ENCODE peak calls at places on chromosomes 7 and 10, in eight cellular contexts. K is activated T-helper 1 cell treated with Interleukin-2 at 50 U/mL for 16 hours; D is RCC 7860; Z is WERI-Rb-1; R is activated T-cell treated with anti-CD3 and anti-CD28 coated beads, Interleukin-2, amount 50 U/mL, for 72 hours; H is EL; T is NCI-H1694 treated with DMSO at 0.1 percent for 48 hours; I is memory B cell. F is an unnamed sample.

GRCh38 chr7:22633286-22633953 is 93.6 kb upstream of the IL6 start:
- DNase-seq in D (no peak), K (no peak), R (no peak), T (no peak), H (no peak), I (no peak), Z (no peak), F (no peak)

GRCh38 chr10:101379663-101380352 is 25.8 kb downstream of the BTRC start:
- DNase-seq in K (no peak), R (no peak), T (no peak), H (no peak), Z (no peak), D (no peak), I (no peak), F (no peak)

GRCh38 chr10:62373995-62374861 is at the start of gene ZNF365:
- DNase-seq in T (no peak), D (peak), I (no peak), H (peak), R (peak), K (peak), Z (peak), F (no peak)

GRCh38 chr7:74226633-74227032 is 16.8 kb downstream of the LAT2 start:
- DNase-seq in H (no peak), T (no peak), D (no peak), K (no peak), Z (no peak), I (no peak), R (no peak), F (peak)

GRCh38 chr10:49138361-49138891 is 4.6 kb upstream of the FAM170B start:
- DNase-seq in D (no peak), Z (no peak), R (no peak), T (no peak), I (no peak), K (no peak), H (peak), F (no peak)

GRCh38 chr7:19111474-19112143 is 5.8 kb downstream of the TWIST1 start:
- DNase-seq in K (no peak), I (no peak), R (no peak), D (no peak), Z (no peak), T (no peak), H (peak), F (no peak)

GRCh38 chr10:103542764-103543616 is 49.5 kb downstream of the NEURL1 start:
- DNase-seq in Z (peak), T (peak), I (no peak), D (peak), R (peak), K (no peak), H (peak), F (no peak)

GRCh38 chr10:124590216-124591122 is 128.8 kb downstream of the LHPP start:
- DNase-seq in R (no peak), K (no peak), Z (no peak), D (no peak), T (no peak), I (no peak), H (no peak), F (no peak)

GRCh38 chr10:64753516-64753915 is 1232.3 kb downstream of the REEP3 start:
- DNase-seq in Z (no peak), R (no peak), H (no peak), D (no peak), K (no peak), T (no peak), I (no peak), F (no peak)

GRCh38 chr7:149495785-149496641 is 1.6 kb downstream of the ZNF746 start:
- DNase-seq in T (no peak), H (peak), R (no peak), I (no peak), D (peak), K (no peak), Z (no peak), F (no peak)

GRCh38 chr10:65548046-65548445 is 1377.8 kb upstream of the LRRTM3 start:
- DNase-seq in Z (no peak), R (no peak), T (no peak), I (no peak), D (no peak), H (no peak), K (no peak), F (no peak)

F was measured in AML-193.